ENCODE peak calls at places on chromosomes 16 and 17, in six cellular contexts. I is brain microvascular endothelial cell, Z is K562, B is heart right ventricle, H is Peyer's patch, U is LNCaP clone FGC. C is an unnamed sample.

GRCh38 chr17:83195330-83196087 is 116.1 kb downstream of the METRNL start:
- DNase-seq in I (no peak), U (no peak), B (peak), Z (peak), H (peak), C (no peak)

GRCh38 chr16:12468552-12468951 is 335.1 kb downstream of the CPPED1 start:
- DNase-seq in H (no peak), I (no peak), B (no peak), Z (no peak), U (no peak), C (no peak)

GRCh38 chr16:27740496-27741201 is 190.7 kb downstream of the KATNIP start:
- DNase-seq in B (no peak), H (no peak), Z (no peak), U (no peak), I (no peak), C (no peak)

GRCh38 chr17:40311575-40311974 is 2.6 kb downstream of the RARA start:
- DNase-seq in H (peak), B (peak), Z (no peak), I (no peak), U (no peak), C (no peak)

GRCh38 chr16:10876799-10877341 is at the start of gene CIITA:
- DNase-seq in Z (no peak), H (peak), B (peak), U (no peak), I (peak), C (no peak)

GRCh38 chr16:25270577-25270976 is 12.9 kb upstream of the ZKSCAN2 start:
- DNase-seq in U (no peak), I (no peak), B (no peak), H (no peak), Z (no peak), C (no peak)

GRCh38 chr17:10372906-10373305 is at the start of gene MYH13:
- DNase-seq in I (no peak), Z (no peak), B (no peak), H (no peak), U (no peak), C (no peak)

GRCh38 chr16:30004424-30004776 is 6.4 kb downstream of the DOC2A start:
- DNase-seq in I (no peak), U (no peak), B (no peak), H (no peak), Z (no peak), C (no peak)

GRCh38 chr16:88196471-88197400 is 186.0 kb upstream of the ZNF469 start:
- DNase-seq in Z (no peak), B (no peak), U (no peak), H (no peak), I (no peak), C (no peak)

GRCh38 chr16:86033016-86033474 is 134.1 kb downstream of the IRF8 start:
- DNase-seq in U (no peak), B (no peak), I (no peak), H (peak), Z (no peak), C (no peak)

GRCh38 chr17:27324940-27325339 is 31.0 kb downstream of the WSB1 start:
- DNase-seq in I (no peak), U (no peak), Z (no peak), B (no peak), H (no peak), C (no peak)

GRCh38 chr17:49108318-49108717 is 24.3 kb upstream of the B4GALNT2 start:
- DNase-seq in B (no peak), Z (no peak), U (peak), I (peak), H (no peak), C (no peak)

GRCh38 chr16:3884398-3884797 is 3.9 kb upstream of the CREBBP start:
- DNase-seq in H (no peak), U (no peak), I (no peak), B (no peak), Z (no peak), C (no peak)

GRCh38 chr16:49460786-49461470 is 87.3 kb downstream of the C16orf78 start:
- DNase-seq in U (no peak), B (no peak), H (peak), Z (no peak), I (no peak), C (no peak)

GRCh38 chr17:65027305-65027704 is 29.2 kb downstream of the GNA13 start:
- DNase-seq in B (no peak), U (no peak), H (no peak), I (peak), Z (peak), C (peak)

GRCh38 chr17:76014100-76014924 is 12.8 kb downstream of the EVPL start:
- DNase-seq in H (peak), Z (peak), I (peak), U (no peak), B (peak), C (no peak)

GRCh38 chr17:6524520-6524919 is 31.8 kb downstream of the PITPNM3 start:
- DNase-seq in I (no peak), B (no peak), Z (no peak), H (no peak), U (no peak), C (peak)

GRCh38 chr17:51046527-51047384 is 73.9 kb downstream of the SPAG9 start:
- DNase-seq in B (peak), Z (no peak), U (no peak), H (peak), I (peak), C (no peak)

GRCh38 chr16:50278251-50278650 is 11.9 kb downstream of the ADCY7 start:
- DNase-seq in H (no peak), I (no peak), Z (no peak), B (no peak), U (no peak), C (no peak)

GRCh38 chr17:43983515-43984411 is 20.7 kb upstream of the NAGS start:
- DNase-seq in B (peak), H (peak), Z (peak), I (no peak), U (no peak), C (no peak)

GRCh38 chr16:63312343-63312742 is 1276.1 kb upstream of the CDH8 start:
- DNase-seq in B (no peak), I (no peak), Z (no peak), H (no peak), U (no peak), C (no peak)

GRCh38 chr16:11142951-11143740 is 112.9 kb downstream of the SOCS1 start:
- DNase-seq in U (no peak), I (no peak), H (no peak), Z (no peak), B (no peak), C (no peak)

GRCh38 chr17:51371732-51372151 is 111.4 kb downstream of the UTP18 start:
- DNase-seq in B (no peak), I (peak), U (peak), H (no peak), Z (peak), C (no peak)

GRCh38 chr17:58273453-58274104 is 7.2 kb downstream of the MPO start:
- DNase-seq in Z (no peak), U (no peak), H (no peak), I (no peak), B (no peak), C (no peak)

GRCh38 chr16:73166394-73166971 is 118.6 kb upstream of the ZFHX3 start:
- DNase-seq in U (no peak), B (no peak), H (no peak), I (no peak), Z (no peak), C (no peak)

GRCh38 chr16:83952587-83952939 is 477 bp upstream of the OSGIN1 start:
- DNase-seq in U (no peak), H (no peak), Z (no peak), I (no peak), B (no peak), C (peak)

GRCh38 chr17:38434178-38434665 is 6.0 kb downstream of the ARHGAP23 start:
- DNase-seq in U (no peak), Z (no peak), H (no peak), I (no peak), B (no peak), C (no peak)

GRCh38 chr17:42577140-42577531 is 393 bp downstream of the PSMC3IP start:
- DNase-seq in I (no peak), B (no peak), Z (no peak), U (no peak), H (no peak), C (no peak)

GRCh38 chr17:77087650-77088454 is 52.9 kb upstream of the SEC14L1 start:
- DNase-seq in B (no peak), U (no peak), I (no peak), H (no peak), Z (no peak), C (no peak)

GRCh38 chr17:74089869-74090464 is 113.5 kb upstream of the RPL38 start:
- DNase-seq in B (no peak), H (peak), U (peak), I (peak), Z (peak), C (peak)

GRCh38 chr17:39631403-39631802 is 4.7 kb downstream of the PPP1R1B start:
- DNase-seq in B (no peak), Z (no peak), I (no peak), U (peak), H (no peak), C (no peak)

GRCh38 chr17:43011728-43012472 is 5.3 kb downstream of the IFI35 start:
- DNase-seq in B (no peak), H (no peak), U (no peak), I (no peak), Z (no peak), C (no peak)

GRCh38 chr17:41682611-41683010 is 6.1 kb upstream of the EIF1 start:
- DNase-seq in U (no peak), I (no peak), B (no peak), H (no peak), Z (no peak), C (no peak)

GRCh38 chr17:41486316-41486715 is 3.4 kb downstream of the KRT36 start:
- DNase-seq in Z (no peak), U (no peak), B (no peak), I (no peak), H (no peak), C (no peak)

GRCh38 chr16:5615868-5616642 is 518.5 kb upstream of the EEF2KMT start:
- DNase-seq in Z (peak), H (peak), B (peak), I (no peak), U (peak), C (no peak)

GRCh38 chr17:34713687-34714086 is 134.3 kb downstream of the TMEM132E start:
- DNase-seq in B (no peak), H (no peak), U (no peak), I (no peak), Z (no peak), C (no peak)

GRCh38 chr17:48550313-48551205 is 5.7 kb upstream of the HOXB2 start:
- DNase-seq in Z (peak), H (no peak), U (no peak), I (no peak), B (no peak), C (no peak)

GRCh38 chr16:31131841-31132271 is 3.7 kb downstream of the PRSS8 start:
- DNase-seq in U (no peak), I (no peak), Z (no peak), B (no peak), H (peak), C (no peak)

GRCh38 chr17:32497431-32498205 is 10.8 kb downstream of the CDK5R1 start:
- DNase-seq in H (no peak), U (no peak), B (no peak), I (no peak), Z (no peak), C (no peak)
- TF ChIP-seq CTCF in H (no peak), U (no peak), B (no peak), I (peak), Z (peak), C (peak)

GRCh38 chr16:58426960-58427359 is 34.7 kb downstream of the GINS3 start:
- DNase-seq in B (peak), H (no peak), Z (no peak), U (peak), I (no peak), C (no peak)

GRCh38 chr16:58425245-58425644 is 33.0 kb downstream of the GINS3 start:
- DNase-seq in H (no peak), I (no peak), Z (no peak), B (no peak), U (no peak), C (no peak)

GRCh38 chr16:58428621-58429557 is 36.6 kb downstream of the GINS3 start:
- DNase-seq in B (no peak), U (no peak), H (no peak), Z (no peak), I (no peak), C (no peak)

GRCh38 chr16:58422809-58423208 is 30.5 kb downstream of the GINS3 start:
- DNase-seq in I (no peak), U (no peak), H (no peak), B (no peak), Z (no peak), C (no peak)

DNA sequence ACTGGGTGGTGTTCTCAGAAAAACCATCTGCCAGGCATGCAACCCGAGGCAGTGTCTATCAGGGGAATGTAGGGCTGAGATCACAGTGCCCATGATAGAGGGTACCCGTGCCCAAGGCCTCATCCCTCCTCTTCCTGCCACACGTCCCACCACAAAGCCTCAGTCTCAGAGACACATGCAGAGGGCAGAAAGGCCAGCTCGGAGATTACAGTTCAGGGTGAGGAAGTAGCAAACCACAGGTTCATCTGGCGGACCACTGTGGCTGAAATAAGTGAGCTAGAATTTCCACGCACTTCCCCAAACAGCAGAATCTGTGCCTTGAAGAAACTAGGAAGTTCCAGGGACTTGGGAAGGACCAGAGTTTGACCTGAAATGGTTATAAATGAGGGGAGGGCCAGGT is 33.8 kb downstream of the GINS3 start:
- DNase-seq in H (peak), I (no peak), U (no peak), Z (no peak), B (no peak), C (no peak)
- H3K4me3 ChIP-seq in H (no peak), I (no peak), U (no peak), Z (no peak), B (no peak), C (no peak)

DNA sequence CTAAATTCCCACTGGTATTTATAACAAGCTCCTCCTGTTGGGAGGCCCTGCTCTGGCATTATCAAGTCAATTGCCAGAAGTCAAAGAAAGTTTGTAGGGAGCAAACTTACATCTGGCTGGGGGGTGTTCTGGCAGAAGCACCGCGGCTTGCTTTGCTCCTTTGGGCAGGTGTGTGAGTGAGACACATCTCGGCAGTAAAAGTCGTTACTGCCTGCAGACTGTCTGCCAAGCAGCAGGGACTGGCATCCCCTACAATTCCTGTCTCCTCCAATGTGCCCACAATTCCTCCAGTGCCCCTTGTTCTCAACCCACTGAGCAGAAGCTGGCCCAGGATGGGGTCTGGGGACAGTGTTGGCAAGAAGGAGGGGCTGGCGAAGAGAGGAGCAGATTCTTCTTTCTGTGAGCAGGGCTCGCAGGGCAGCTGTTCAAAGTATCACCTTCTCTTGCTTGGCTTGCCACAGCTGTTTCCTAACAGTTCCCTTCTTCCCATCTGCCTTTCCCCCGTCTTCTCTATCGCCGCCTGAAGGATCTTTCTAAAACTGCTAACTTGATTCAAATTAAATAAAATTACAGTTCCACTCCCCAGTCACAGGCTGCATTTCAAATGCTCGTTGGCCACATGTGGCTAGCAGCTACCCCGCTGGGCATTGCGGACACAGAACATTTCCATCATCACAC is 30.2 kb downstream of the SPACA3 start:
- DNase-seq in B (no peak), Z (no peak), I (no peak), U (no peak), H (no peak), C (no peak)
- TF ChIP-seq CTCF in B (no peak), Z (peak), I (peak), U (no peak), H (no peak), C (peak)

DNA sequence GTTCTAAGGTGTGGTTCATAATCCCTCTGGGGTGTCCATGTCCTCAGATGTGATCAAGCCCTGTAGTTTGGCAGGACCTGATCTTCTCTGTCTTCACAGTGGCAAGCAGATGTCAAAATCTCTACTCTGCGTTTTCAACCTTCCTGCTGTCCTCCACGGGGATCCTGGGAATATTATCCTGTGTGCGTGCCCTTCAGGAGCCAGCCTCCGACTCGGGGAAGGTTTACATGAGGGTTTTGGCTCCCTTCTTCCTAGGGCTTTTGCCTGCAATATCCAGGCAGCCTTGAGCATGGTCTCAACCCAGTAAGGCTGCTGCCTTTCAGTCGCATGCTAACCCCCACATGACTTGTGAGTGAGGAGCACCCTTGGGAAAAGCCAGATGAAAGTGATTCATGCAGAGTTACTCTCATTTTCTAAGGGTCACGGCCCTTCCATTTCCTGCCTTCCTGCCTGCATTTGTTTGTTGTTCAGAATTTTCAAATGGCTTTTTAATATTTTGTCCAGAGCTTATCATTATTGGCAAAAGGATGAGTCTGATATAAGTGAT is 202.2 kb upstream of the CHMP6 start:
- DNase-seq in I (peak), H (no peak), U (no peak), Z (no peak), B (no peak), C (peak)
- H3K4me3 ChIP-seq in I (no peak), H (no peak), U (no peak), Z (no peak), B (no peak), C (no peak)

GRCh38 chr17:67116045-67116575 is 71.8 kb downstream of the CACNG1 start:
- DNase-seq in H (no peak), Z (no peak), U (no peak), I (no peak), B (no peak), C (no peak)
- TF ChIP-seq CTCF in H (no peak), Z (no peak), U (no peak), I (no peak), B (no peak), C (no peak)

DNA sequence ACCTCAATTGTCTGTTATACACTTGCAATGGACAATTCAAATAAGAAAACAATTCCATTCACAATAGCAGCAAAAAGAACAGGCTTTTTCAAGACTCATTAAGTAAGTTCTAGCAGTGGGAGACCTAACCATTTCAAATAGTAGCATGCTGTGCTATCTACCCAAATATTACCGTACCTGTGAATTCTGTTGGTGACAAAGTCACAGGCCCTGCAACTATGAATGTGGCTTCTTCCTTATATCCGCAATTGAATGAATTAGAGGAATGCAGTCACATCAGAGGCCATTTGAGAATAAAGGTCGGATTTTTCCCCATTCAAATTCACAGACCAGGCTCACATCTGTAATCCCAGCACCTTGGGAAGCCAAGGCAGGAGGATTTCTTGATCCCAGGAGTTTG is 800 bp upstream of the NME4 start:
- DNase-seq in Z (no peak), I (no peak), B (no peak), U (no peak), H (no peak), C (no peak)
- H3K4me3 ChIP-seq in Z (peak), I (peak), B (peak), U (no peak), H (no peak), C (peak)

C was measured in epithelial cell of proximal tubule.